ENCODE peak calls at places on chromosomes 11 and 22, in four cellular contexts. V is endothelial cell, G is heart right ventricle, N is C1 segment of cervical spinal cord. X is an unnamed sample.

GRCh38 chr11:66157182-66157864 is 87.3 kb downstream of the PACS1 start:
- DNase-seq in V (no peak), N (no peak), G (no peak), X (no peak)

GRCh38 chr11:119108151-119108856 is 1.2 kb downstream of the C2CD2L start:
- DNase-seq in N (no peak), G (no peak), V (no peak), X (no peak)

GRCh38 chr11:106585061-106585460 is 433.2 kb downstream of the GUCY1A2 start:
- DNase-seq in N (no peak), V (peak; percentile 11), G (no peak), X (no peak)

GRCh38 chr22:17260291-17260690 is 41.1 kb upstream of the ADA2 start:
- DNase-seq in G (no peak), N (no peak), V (no peak), X (no peak)

GRCh38 chr11:122661182-122661945 is 5.8 kb downstream of the UBASH3B start:
- DNase-seq in N (no peak), V (no peak), G (no peak), X (no peak)

GRCh38 chr11:67349036-67349435 is 4.3 kb downstream of the POLD4 start:
- DNase-seq in V (no peak), N (no peak), G (no peak), X (no peak)

GRCh38 chr11:3149852-3150188 is 15.3 kb downstream of the OSBPL5 start:
- DNase-seq in N (no peak), V (no peak), G (no peak), X (no peak)

GRCh38 chr22:30879398-30879797 is 89.2 kb downstream of the MORC2 start:
- DNase-seq in G (no peak), V (no peak), N (no peak), X (no peak)

GRCh38 chr11:10680956-10681487 is 12.5 kb downstream of the IRAG1 start:
- DNase-seq in V (no peak), G (no peak), N (no peak), X (no peak)

GRCh38 chr11:107705027-107705426 is 6.8 kb downstream of the SLN start:
- DNase-seq in G (no peak), V (no peak), N (no peak), X (no peak)

GRCh38 chr11:114059984-114060401 is 482 bp downstream of the ZBTB16 start:
- DNase-seq in G (peak; percentile 42), N (no peak), V (peak; percentile 16), X (no peak)

GRCh38 chr22:29600846-29601245 is 2.6 kb upstream of the NF2 start:
- DNase-seq in V (no peak), N (no peak), G (no peak), X (no peak)

GRCh38 chr11:122578168-122578825 is 77.2 kb upstream of the UBASH3B start:
- DNase-seq in N (no peak), V (no peak), G (no peak), X (no peak)

GRCh38 chr11:115963170-115963569 is 459.0 kb upstream of the CADM1 start:
- DNase-seq in N (no peak), V (no peak), G (no peak), X (no peak)

GRCh38 chr11:17405232-17406005 is 17.0 kb upstream of the KCNJ11 start:
- DNase-seq in V (no peak), G (peak; percentile 71), N (peak; percentile 39), X (no peak)

GRCh38 chr11:33015621-33016551 is at the start of gene DEPDC7:
- DNase-seq in N (peak; percentile 74), G (peak; percentile 74), V (peak; percentile 80), X (peak; percentile 59)

GRCh38 chr11:13277719-13278619 is at the start of gene BMAL1:
- DNase-seq in V (no peak), G (peak; percentile 37), N (peak; percentile 59), X (no peak)

GRCh38 chr22:45438364-45438763 is 24.9 kb downstream of the RIBC2 start:
- DNase-seq in N (no peak), G (no peak), V (no peak), X (no peak)

GRCh38 chr11:69215784-69216415 is 60.2 kb downstream of the SMIM38 start:
- DNase-seq in G (no peak), N (no peak), V (no peak), X (no peak)

GRCh38 chr11:72553748-72554147 is 119.4 kb upstream of the CLPB start:
- DNase-seq in G (no peak), N (no peak), V (no peak), X (peak; percentile 5)